ENCODE peak calls at places on chromosomes 12 and 14, in ten cellular contexts. H, M, Y, F, K, S, T, G, E and J are unnamed samples.

GRCh38 chr12:108724054-108724889 is 7.0 kb downstream of the CORO1C start:
- DNase-seq in H (peak), M (no peak), Y (no peak), F (peak), K (peak), S (no peak), T (peak), G (peak), E (no peak), J (no peak)

GRCh38 chr12:76201758-76202157 is 117.3 kb upstream of the NAP1L1 start:
- DNase-seq in H (no peak), M (no peak), Y (no peak), F (no peak), K (no peak), S (no peak), T (peak), G (no peak), E (no peak), J (no peak)

GRCh38 chr12:79983492-79983891 is 48.6 kb upstream of the PPP1R12A start:
- DNase-seq in H (peak), M (peak), Y (no peak), F (peak), K (no peak), S (peak), T (peak), G (peak), E (no peak), J (no peak)

GRCh38 chr12:47236109-47236714 is 156.5 kb upstream of the AMIGO2 start:
- DNase-seq in H (peak), M (peak), Y (no peak), F (peak), K (no peak), S (peak), T (peak), G (peak), E (no peak), J (no peak)

GRCh38 chr12:119988788-119989618 is at the start of gene BICDL1:
- DNase-seq in H (peak), M (no peak), Y (peak), F (peak), K (peak), S (no peak), T (no peak), G (peak), E (peak), J (peak)

GRCh38 chr12:9902539-9903228 is 21.4 kb downstream of the KLRF2 start:
- DNase-seq in H (no peak), M (no peak), Y (no peak), F (no peak), K (no peak), S (no peak), T (no peak), G (no peak), E (no peak), J (no peak)

GRCh38 chr12:49059063-49059384 is 1.6 kb downstream of the KMT2D start:
- DNase-seq in H (no peak), M (no peak), Y (no peak), F (no peak), K (no peak), S (no peak), T (no peak), G (no peak), E (no peak), J (no peak)

GRCh38 chr12:118055865-118056773 is 4.9 kb downstream of the WSB2 start:
- DNase-seq in H (peak), M (no peak), Y (no peak), F (no peak), K (no peak), S (no peak), T (no peak), G (peak), E (no peak), J (no peak)

GRCh38 chr14:64914237-64914971 is at the start of gene CHURC1:
- DNase-seq in H (peak), M (peak), Y (peak), F (peak), K (peak), S (peak), T (peak), G (peak), E (peak), J (peak)

GRCh38 chr14:60252630-60253029 is 3.6 kb downstream of the PPM1A start:
- DNase-seq in H (no peak), M (no peak), Y (no peak), F (no peak), K (no peak), S (no peak), T (no peak), G (no peak), E (no peak), J (no peak)

DNA sequence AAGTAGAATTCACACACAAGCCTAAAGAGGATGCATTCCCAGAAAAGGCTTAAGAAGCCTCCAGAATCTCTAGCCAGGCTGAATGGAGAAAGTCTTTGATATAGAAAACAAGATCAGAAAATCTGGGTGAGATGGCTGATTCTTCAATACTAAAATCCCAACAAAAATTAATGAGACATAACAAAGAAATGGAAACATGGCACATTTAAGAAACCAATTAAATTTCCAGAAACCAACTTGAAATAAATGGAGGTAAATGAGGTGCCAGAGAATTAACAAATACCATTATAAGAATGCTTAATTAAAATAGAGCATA is 51.9 kb downstream of the CPSF6 start:
- DNase-seq in H (no peak), M (no peak), Y (no peak), F (no peak), K (no peak), S (no peak), T (no peak), G (no peak), E (no peak), J (no peak)
- TF ChIP-seq CTCF in H (peak), M (no peak), Y (no peak), F (no peak), K (no peak), S (no peak), T (no peak), G (peak), E (no peak), J (no peak)

GRCh38 chr12:72271741-72272661 is at the start of gene TRHDE:
- DNase-seq in H (peak), M (no peak), Y (no peak), F (peak), K (peak), S (no peak), T (peak), G (peak), E (no peak), J (no peak)

GRCh38 chr12:72274926-72275325 is 2.8 kb downstream of the TRHDE start:
- DNase-seq in H (no peak), M (no peak), Y (no peak), F (peak), K (no peak), S (no peak), T (no peak), G (peak), E (no peak), J (no peak)

GRCh38 chr12:72273851-72274284 is 1.7 kb downstream of the TRHDE start:
- DNase-seq in H (no peak), M (no peak), Y (no peak), F (no peak), K (no peak), S (no peak), T (no peak), G (peak), E (no peak), J (no peak)

GRCh38 chr12:72272731-72273498 is 745 bp downstream of the TRHDE start:
- DNase-seq in H (no peak), M (no peak), Y (no peak), F (peak), K (no peak), S (no peak), T (no peak), G (peak), E (no peak), J (no peak)

GRCh38 chr12:72273499-72273837 is 1.3 kb downstream of the TRHDE start:
- DNase-seq in H (no peak), M (no peak), Y (no peak), F (no peak), K (no peak), S (no peak), T (no peak), G (peak), E (no peak), J (no peak)
- H3K4me3 ChIP-seq in H (peak), M (peak), Y (no peak), F (peak), K (no peak), S (peak), T (peak), G (peak), E (peak), J (peak)

GRCh38 chr14:55580401-55581010 is 499 bp downstream of the KTN1 start:
- DNase-seq in H (peak), M (no peak), Y (peak), F (no peak), K (peak), S (no peak), T (no peak), G (peak), E (no peak), J (no peak)
- TF ChIP-seq CTCF in H (no peak), M (no peak), Y (no peak), F (no peak), K (no peak), S (no peak), T (no peak), G (no peak), E (no peak), J (no peak)

GRCh38 chr12:44874981-44875416 is 1.1 kb downstream of the NELL2 start:
- DNase-seq in H (peak), M (no peak), Y (no peak), F (no peak), K (peak), S (no peak), T (no peak), G (no peak), E (no peak), J (no peak)
- H3K4me3 ChIP-seq in H (peak), M (no peak), Y (peak), F (no peak), K (no peak), S (no peak), T (no peak), G (peak), E (peak), J (peak)

GRCh38 chr14:50038398-50039119 is 77.8 kb downstream of the VCPKMT start:
- DNase-seq in H (peak), M (peak), Y (no peak), F (peak), K (no peak), S (peak), T (peak), G (peak), E (peak), J (no peak)
- TF ChIP-seq CTCF in H (no peak), M (no peak), Y (no peak), F (no peak), K (no peak), S (no peak), T (peak), G (peak), E (no peak), J (peak)

GRCh38 chr12:116263431-116263830 is 14.1 kb downstream of the MED13L start:
- DNase-seq in H (no peak), M (no peak), Y (no peak), F (no peak), K (no peak), S (no peak), T (no peak), G (no peak), E (no peak), J (no peak)
- H3K4me3 ChIP-seq in H (no peak), M (no peak), Y (no peak), F (no peak), K (no peak), S (no peak), T (no peak), G (no peak), E (no peak), J (no peak)

DNA sequence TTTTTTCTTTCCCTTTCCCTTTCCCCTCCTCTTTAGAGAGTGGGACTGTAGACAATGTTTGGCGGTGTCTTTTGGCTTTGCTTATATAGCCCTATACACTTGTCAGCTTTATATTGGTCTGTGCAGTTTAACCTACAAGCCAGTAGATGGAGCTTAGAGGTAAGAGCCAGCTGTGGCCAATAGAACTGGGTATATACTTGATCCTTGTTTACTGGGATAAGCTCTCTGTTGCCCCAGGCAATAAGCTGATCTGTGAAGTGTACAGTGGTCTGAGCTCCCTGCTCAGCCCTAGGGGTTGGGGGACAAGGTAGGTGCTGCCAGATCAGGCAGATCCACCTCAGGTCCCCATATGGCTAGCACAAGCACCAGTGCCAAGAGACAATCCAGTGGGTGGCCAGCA is 434.1 kb downstream of the NOVA1 start:
- DNase-seq in H (peak), M (no peak), Y (peak), F (peak), K (peak), S (no peak), T (peak), G (peak), E (no peak), J (peak)
- TF ChIP-seq CTCF in H (no peak), M (no peak), Y (peak), F (peak), K (peak), S (no peak), T (peak), G (peak), E (peak), J (peak)

GRCh38 chr14:104875811-104876210 is 10.7 kb downstream of the CEP170B start:
- DNase-seq in H (no peak), M (no peak), Y (no peak), F (no peak), K (no peak), S (no peak), T (no peak), G (no peak), E (no peak), J (no peak)

GRCh38 chr14:104877806-104878550 is 12.9 kb downstream of the CEP170B start:
- DNase-seq in H (no peak), M (no peak), Y (no peak), F (no peak), K (no peak), S (no peak), T (no peak), G (no peak), E (no peak), J (no peak)

GRCh38 chr14:104876251-104876699 is 11.2 kb downstream of the CEP170B start:
- DNase-seq in H (peak), M (no peak), Y (peak), F (peak), K (no peak), S (no peak), T (peak), G (peak), E (no peak), J (no peak)

GRCh38 chr14:104878582-104878981 is 13.5 kb downstream of the CEP170B start:
- DNase-seq in H (no peak), M (no peak), Y (no peak), F (no peak), K (no peak), S (no peak), T (no peak), G (no peak), E (no peak), J (no peak)

DNA sequence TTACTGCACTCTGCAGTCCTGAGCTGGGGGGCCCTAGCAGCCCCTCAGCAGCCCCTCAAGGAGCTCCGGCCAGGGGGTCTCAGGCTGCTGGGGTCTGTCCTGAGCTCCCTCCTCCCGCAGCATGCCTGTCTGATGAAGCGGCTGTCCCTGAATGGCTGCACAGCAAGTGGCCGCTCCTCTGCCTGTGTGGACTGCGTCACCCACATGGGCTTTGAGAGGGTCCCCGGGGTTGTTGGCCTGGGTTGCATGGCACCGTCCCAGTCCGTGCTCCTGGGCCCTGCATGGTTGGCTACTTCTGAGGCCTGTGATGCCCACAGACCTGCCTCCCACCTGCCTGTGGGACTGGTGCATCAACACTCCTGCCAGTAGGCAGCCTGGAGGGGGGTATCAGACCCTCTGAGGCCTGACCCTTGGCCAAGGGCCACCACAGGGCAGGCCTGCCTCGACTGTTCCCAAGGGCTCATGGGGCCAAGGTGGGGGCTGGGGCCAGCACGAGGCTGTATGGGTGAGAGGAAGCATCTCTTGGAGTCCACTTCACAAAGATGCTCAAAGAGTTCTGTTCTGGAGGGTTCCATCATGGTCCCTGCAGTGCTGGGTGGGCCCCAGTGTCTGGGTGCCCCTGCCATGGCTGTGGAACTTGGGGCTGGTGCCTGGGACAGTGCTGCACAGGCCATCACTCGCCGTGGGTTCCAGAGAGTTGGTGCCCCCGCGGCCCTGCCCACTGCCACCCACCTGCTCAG is 12.2 kb downstream of the CEP170B start:
- DNase-seq in H (no peak), M (no peak), Y (no peak), F (no peak), K (no peak), S (no peak), T (no peak), G (no peak), E (no peak), J (no peak)
- H3K4me3 ChIP-seq in H (no peak), M (no peak), Y (no peak), F (no peak), K (no peak), S (no peak), T (no peak), G (no peak), E (no peak), J (no peak)

GRCh38 chr12:51377099-51377984 is 13.9 kb downstream of the GALNT6 start:
- DNase-seq in H (no peak), M (no peak), Y (no peak), F (peak), K (no peak), S (no peak), T (no peak), G (no peak), E (no peak), J (no peak)
- TF ChIP-seq CTCF in H (no peak), M (no peak), Y (no peak), F (no peak), K (peak), S (no peak), T (no peak), G (peak), E (no peak), J (peak)

GRCh38 chr12:22628228-22628627 is 3.3 kb downstream of the ETNK1 start:
- DNase-seq in H (no peak), M (no peak), Y (no peak), F (no peak), K (no peak), S (no peak), T (no peak), G (no peak), E (no peak), J (no peak)
- H3K4me3 ChIP-seq in H (peak), M (peak), Y (no peak), F (peak), K (no peak), S (peak), T (no peak), G (peak), E (peak), J (peak)